ENCODE peak calls at places on chromosomes 12 and 14, in ten cellular contexts. U is islet precursor cell; F is non-pigmented ciliary epithelial cell; O is EH; E is Caco-2; A is activated gamma-delta T cell treated with anti-CD3 and anti-CD28 coated beads, Interleukin-2, amount 50 U/mL, for 16 hours; L is activated naive CD4-positive, alpha-beta T cell treated with Interleukin-2 at 50 U/mL for 16 hours; S is GDM1; B is stromal cell of bone marrow; W is Calu3. R is an unnamed sample.

GRCh38 chr14:32679927-32680612 is 258.6 kb upstream of the NPAS3 start:
- DNase-seq in F (no peak), S (no peak), W (no peak), U (no peak), E (no peak), O (no peak), B (no peak), A (no peak), L (no peak), R (no peak)

GRCh38 chr14:85280074-85280473 is 249.9 kb upstream of the FLRT2 start:
- DNase-seq in F (no peak), W (no peak), E (no peak), A (no peak), O (peak; percentile 22), U (no peak), S (no peak), B (peak; percentile 7), L (no peak), R (no peak)

GRCh38 chr12:30447061-30447750 is 248.5 kb downstream of the IPO8 start:
- DNase-seq in S (no peak), L (no peak), A (no peak), U (no peak), O (no peak), F (no peak), W (no peak), B (peak; percentile 23), E (no peak), R (no peak)

GRCh38 chr14:62071029-62071428 is 308.8 kb downstream of the SNAPC1 start:
- DNase-seq in A (no peak), S (no peak), W (no peak), B (no peak), F (no peak), O (peak; percentile 56), L (no peak), E (no peak), U (peak; percentile 61), R (no peak)

GRCh38 chr12:48956279-48957140 is 777 bp downstream of the ARF3 start:
- DNase-seq in F (peak; percentile 93), E (peak; percentile 94), U (peak; percentile 99), O (peak; percentile 98), L (peak; percentile 29), B (peak; percentile 97), S (peak; percentile 86), W (peak; percentile 76), A (no peak), R (peak; percentile 95)

GRCh38 chr14:53890611-53891091 is 66.0 kb downstream of the BMP4 start:
- DNase-seq in S (no peak), L (no peak), O (peak; percentile 68), A (no peak), U (peak; percentile 96), W (no peak), F (no peak), B (no peak), E (no peak), R (no peak)

GRCh38 chr14:92651106-92651792 is 97.2 kb downstream of the LGMN start:
- DNase-seq in O (no peak), U (peak; percentile 45), E (no peak), W (no peak), F (no peak), A (peak; percentile 83), S (peak; percentile 76), B (no peak), L (peak; percentile 81), R (no peak)

GRCh38 chr14:103100281-103101121 is 6.0 kb downstream of the EXOC3L4 start:
- DNase-seq in S (no peak), O (no peak), E (no peak), W (no peak), F (no peak), L (no peak), U (peak; percentile 75), A (no peak), B (no peak), R (no peak)

GRCh38 chr12:39341761-39342160 is 101.2 kb downstream of the KIF21A start:
- DNase-seq in S (no peak), L (no peak), A (no peak), O (no peak), F (no peak), E (no peak), U (no peak), W (no peak), B (no peak), R (no peak)

R was measured in kidney epithelial cell.